ENCODE peak calls at places on chromosomes 1 and 21, in eight cellular contexts. F is HFF-Myc; B is lower lobe of right lung; Y is right lobe of liver; W is CD8-positive, alpha-beta memory T cell; K is MM.1S; D is esophagus muscularis mucosa; H is spleen. M is an unnamed sample.

GRCh38 chr1:94396356-94396755 is 21.8 kb upstream of the ABCD3 start:
- DNase-seq in Y (no peak), W (no peak), F (no peak), K (no peak), H (no peak), D (peak; percentile 87), B (no peak), M (no peak)

GRCh38 chr1:114468710-114469468 is 42.1 kb downstream of the TRIM33 start:
- DNase-seq in H (no peak), B (no peak), F (no peak), Y (no peak), K (no peak), W (no peak), D (no peak), M (peak; percentile 92)

GRCh38 chr1:151840421-151840820 is 801 bp upstream of the C2CD4D start:
- DNase-seq in W (no peak), F (no peak), H (no peak), K (no peak), D (no peak), B (no peak), Y (no peak), M (peak; percentile 10)

GRCh38 chr21:25558123-25558522 is 49.2 kb downstream of the MRPL39 start:
- DNase-seq in B (no peak), K (no peak), F (no peak), W (no peak), H (no peak), D (no peak), Y (no peak), M (no peak)

GRCh38 chr1:202122639-202123335 is at the start of gene GPR37L1:
- DNase-seq in F (no peak), K (no peak), B (peak; percentile 76), Y (peak; percentile 70), H (no peak), W (no peak), D (no peak), M (peak; percentile 32)

GRCh38 chr1:185628102-185628501 is 106.1 kb upstream of the HMCN1 start:
- DNase-seq in H (no peak), B (no peak), D (no peak), Y (no peak), K (no peak), F (no peak), W (no peak), M (no peak)

GRCh38 chr21:43937051-43937832 is 72.2 kb downstream of the AGPAT3 start:
- DNase-seq in Y (no peak), W (no peak), F (no peak), D (no peak), H (no peak), B (no peak), K (no peak), M (no peak)

GRCh38 chr1:119492763-119493162 is 14.2 kb upstream of the HSD3B1 start:
- DNase-seq in D (peak; percentile 26), Y (peak; percentile 69), K (no peak), F (no peak), B (no peak), H (no peak), W (no peak), M (no peak)

GRCh38 chr1:98793136-98793535 is 131.6 kb downstream of the SNX7 start:
- DNase-seq in W (no peak), K (no peak), Y (no peak), H (no peak), B (no peak), F (no peak), D (no peak), M (no peak)

GRCh38 chr1:228938248-228938891 is 203.1 kb downstream of the RHOU start:
- DNase-seq in B (no peak), D (no peak), W (peak; percentile 54), Y (no peak), H (no peak), K (no peak), F (no peak), M (no peak)

GRCh38 chr1:9809122-9809521 is 14.6 kb downstream of the CLSTN1 start:
- DNase-seq in W (no peak), F (no peak), Y (no peak), B (no peak), K (no peak), H (no peak), D (no peak), M (peak; percentile 16)

GRCh38 chr1:225425211-225425786 is 2.5 kb downstream of the LBR start:
- DNase-seq in F (no peak), B (no peak), D (no peak), W (no peak), K (no peak), Y (no peak), H (no peak), M (peak; percentile 75)

DNA sequence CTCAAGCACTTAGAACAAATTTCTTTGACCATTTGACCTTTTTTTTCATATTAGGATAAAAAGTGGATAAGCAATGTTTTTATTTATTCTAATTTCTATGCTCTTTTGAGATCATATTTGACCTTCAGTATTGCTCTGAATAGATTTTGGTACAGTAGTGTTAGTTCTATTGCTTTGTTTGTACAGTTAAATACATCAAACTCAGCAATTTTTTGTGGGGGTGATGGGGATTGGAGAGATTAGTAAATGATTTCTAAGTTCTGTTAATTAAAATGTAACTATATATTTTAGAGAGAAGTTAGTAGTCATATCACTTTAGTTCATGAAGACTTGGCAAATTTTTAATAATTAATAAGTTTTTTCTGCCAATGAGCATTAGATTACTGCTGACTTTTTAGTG is 2.4 kb upstream of the GPR52 start:
- DNase-seq in W (no peak), H (no peak), B (no peak), Y (no peak), K (no peak), D (no peak), F (no peak), M (no peak)
- H3K4me3 ChIP-seq in W (no peak overlapping the region), H (no peak overlapping the region), B (no peak overlapping the region), Y (no peak overlapping the region), K (no peak overlapping the region), D (no peak overlapping the region), F (no peak overlapping the region), M (no peak overlapping the region)

GRCh38 chr1:941588-942383 is 17.3 kb downstream of the NOC2L start:
- DNase-seq in D (peak; percentile 94), B (peak; percentile 64), Y (peak; percentile 69), K (peak; percentile 44), F (no peak), H (no peak), W (no peak), M (peak; percentile 57)
- H3K4me3 ChIP-seq in D (peak overlapping the region; percentile 49), B (peak overlapping the region; percentile 46), Y (peak overlapping the region; percentile 21), K (peak overlapping the region; percentile 25), F (peak overlapping the region; percentile 15), H (peak overlapping the region; percentile 43), W (no peak overlapping the region), M (peak overlapping the region; percentile 65)

GRCh38 chr1:27122652-27123051 is 32.3 kb downstream of the SLC9A1 start:
- DNase-seq in H (no peak), D (no peak), F (peak; percentile 77), Y (no peak), K (no peak), W (no peak), B (peak; percentile 70), M (peak; percentile 90)
- H3K4me3 ChIP-seq in H (no peak overlapping the region), D (no peak overlapping the region), F (no peak overlapping the region), Y (no peak overlapping the region), K (no peak overlapping the region), W (no peak overlapping the region), B (no peak overlapping the region), M (no peak overlapping the region)

GRCh38 chr1:78619803-78620579 is at the start of gene IFI44L:
- DNase-seq in W (peak; percentile 63), D (no peak), Y (no peak), B (peak; percentile 42), H (peak; percentile 32), F (peak; percentile 24), K (peak; percentile 87), M (peak; percentile 57)
- H3K4me3 ChIP-seq in W (peak within 1 kb of the TSS; percentile 35), D (peak within 1 kb of the TSS; percentile 47), Y (peak within 1 kb of the TSS; percentile 25), B (peak within 1 kb of the TSS; percentile 45), H (peak within 1 kb of the TSS; percentile 38), F (peak within 1 kb of the TSS; percentile 28), K (no peak within 1 kb of the TSS), M (peak within 1 kb of the TSS; percentile 61)

GRCh38 chr1:243346481-243346880 is 90.6 kb downstream of the SDCCAG8 start:
- DNase-seq in W (no peak), Y (no peak), F (no peak), H (no peak), D (no peak), K (no peak), B (no peak), M (no peak)
- H3K4me3 ChIP-seq in W (no peak overlapping the region), Y (no peak overlapping the region), F (no peak overlapping the region), H (no peak overlapping the region), D (no peak overlapping the region), K (no peak overlapping the region), B (no peak overlapping the region), M (no peak overlapping the region)

GRCh38 chr1:161095230-161095629 is 2.9 kb upstream of the KLHDC9 start:
- DNase-seq in K (no peak), D (no peak), B (no peak), F (no peak), Y (no peak), H (no peak), W (no peak), M (no peak)

GRCh38 chr1:161096514-161096913 is 1.6 kb upstream of the KLHDC9 start:
- DNase-seq in W (no peak), F (no peak), B (no peak), H (no peak), D (no peak), K (no peak), Y (no peak), M (peak; percentile 44)

GRCh38 chr1:161098161-161099068 is at the start of gene KLHDC9:
- DNase-seq in K (peak; percentile 98), Y (peak; percentile 91), B (peak; percentile 88), D (no peak), W (peak; percentile 51), H (peak; percentile 94), F (no peak), M (peak; percentile 96)

GRCh38 chr1:161094481-161094880 is 3.7 kb upstream of the KLHDC9 start:
- DNase-seq in K (no peak), B (no peak), F (no peak), W (no peak), Y (no peak), D (no peak), H (no peak), M (no peak)

GRCh38 chr1:161096015-161096414 is 2.1 kb upstream of the KLHDC9 start:
- DNase-seq in W (no peak), D (no peak), Y (no peak), F (no peak), B (no peak), K (no peak), H (no peak), M (no peak)
- H3K4me3 ChIP-seq in W (no peak overlapping the region), D (no peak overlapping the region), Y (no peak overlapping the region), F (no peak overlapping the region), B (no peak overlapping the region), K (no peak overlapping the region), H (no peak overlapping the region), M (no peak overlapping the region)